ENCODE peak calls at places on chromosomes 13 and 19, in five cellular contexts. D is CD8-positive, alpha-beta T cell; M is body of pancreas; G is H9; Q is AG10803. K is an unnamed sample.

GRCh38 chr19:45346449-45346848 is 5.9 kb downstream of the KLC3 start:
- DNase-seq in Q (no peak), D (no peak), M (no peak), G (peak; percentile 75), K (no peak)

GRCh38 chr19:35347171-35347929 is at the start of gene FFAR1:
- DNase-seq in G (peak; percentile 19), D (no peak), M (peak; percentile 68), Q (no peak), K (no peak)

GRCh38 chr13:91313103-91313502 is 34.4 kb upstream of the MIR17HG start:
- DNase-seq in G (no peak), M (peak; percentile 22), Q (peak; percentile 26), D (no peak), K (peak; percentile 24)

GRCh38 chr13:72437458-72437857 is 290.0 kb downstream of the MZT1 start:
- DNase-seq in Q (peak; percentile 46), M (no peak), D (no peak), G (no peak), K (peak; percentile 1)

GRCh38 chr13:78430166-78430791 is 173.1 kb downstream of the POU4F1 start:
- DNase-seq in D (no peak), Q (no peak), M (no peak), G (peak; percentile 47), K (no peak)

GRCh38 chr13:43087960-43088580 is 64.7 kb downstream of the DNAJC15 start:
- DNase-seq in G (no peak), M (peak; percentile 5), D (no peak), Q (peak; percentile 48), K (peak; percentile 35)

GRCh38 chr19:33245948-33246728 is 20.5 kb upstream of the SLC7A10 start:
- DNase-seq in G (no peak), Q (no peak), M (no peak), D (no peak), K (peak; percentile 43)

GRCh38 chr13:32164622-32165268 is 133.2 kb downstream of the FRY start:
- DNase-seq in Q (peak; percentile 58), M (peak; percentile 42), D (no peak), G (peak; percentile 71), K (peak; percentile 77)

GRCh38 chr19:4913996-4914735 is 4.9 kb downstream of the UHRF1 start:
- DNase-seq in Q (no peak), D (peak; percentile 11), M (no peak), G (no peak), K (no peak)

GRCh38 chr19:33376931-33377557 is 3.5 kb downstream of the CEBPG start:
- DNase-seq in Q (no peak), D (no peak), G (no peak), M (no peak), K (no peak)

GRCh38 chr13:33842207-33842606 is 24.3 kb downstream of the RFC3 start:
- DNase-seq in D (no peak), Q (no peak), M (no peak), G (no peak), K (no peak)

GRCh38 chr19:50486823-50487515 is 10.3 kb upstream of the GARIN5A start:
- DNase-seq in D (peak; percentile 20), M (no peak), Q (peak; percentile 11), G (peak; percentile 88), K (peak; percentile 6)

GRCh38 chr13:23378009-23378632 is 55.4 kb downstream of the SACS start:
- DNase-seq in G (no peak), D (no peak), M (peak; percentile 13), Q (peak; percentile 99), K (peak; percentile 100)

GRCh38 chr13:25375727-25376358 is 4.1 kb downstream of the ATP8A2 start:
- DNase-seq in D (peak; percentile 4), M (peak; percentile 27), Q (peak; percentile 38), G (peak; percentile 61), K (peak; percentile 58)

GRCh38 chr19:1252221-1252817 is 3.9 kb downstream of the MIDN start:
- DNase-seq in M (peak; percentile 96), G (no peak), Q (peak; percentile 99), D (peak; percentile 58), K (peak; percentile 99)

GRCh38 chr19:12527034-12527836 is 24.0 kb downstream of the ZNF564 start:
- DNase-seq in Q (peak; percentile 26), G (no peak), M (no peak), D (no peak), K (peak; percentile 36)

GRCh38 chr13:31242935-31243334 is 43.2 kb downstream of the B3GLCT start:
- DNase-seq in Q (peak; percentile 63), G (no peak), M (no peak), D (no peak), K (peak; percentile 34)

GRCh38 chr13:78979349-78979748 is 320.4 kb upstream of the OBI1 start:
- DNase-seq in D (no peak), Q (no peak), G (no peak), M (no peak), K (no peak)

GRCh38 chr13:27808866-27809546 is 16.7 kb downstream of the GSX1 start:
- DNase-seq in D (no peak), M (no peak), Q (no peak), G (no peak), K (no peak)

GRCh38 chr13:72648513-72649065 is 78.8 kb downstream of the MZT1 start:
- DNase-seq in D (no peak), M (no peak), Q (no peak), G (no peak), K (no peak)

GRCh38 chr19:18000981-18001836 is 6.8 kb upstream of the ARRDC2 start:
- DNase-seq in Q (peak; percentile 81), M (peak; percentile 90), G (peak; percentile 77), D (peak; percentile 91), K (peak; percentile 81)

GRCh38 chr13:43014162-43014561 is 9.2 kb upstream of the DNAJC15 start:
- DNase-seq in M (no peak), G (no peak), D (no peak), Q (no peak), K (no peak)

GRCh38 chr19:35260694-35261304 is 8.0 kb upstream of the USF2 start:
- DNase-seq in M (no peak), Q (no peak), G (no peak), D (no peak), K (no peak)

GRCh38 chr13:102951808-102952207 is 106.0 kb downstream of the ERCC5 start:
- DNase-seq in Q (no peak), G (no peak), D (no peak), M (no peak), K (no peak)

GRCh38 chr13:75415720-75416119 is 66.2 kb downstream of the TBC1D4 start:
- DNase-seq in D (no peak), Q (peak; percentile 82), G (no peak), M (no peak), K (peak; percentile 87)

GRCh38 chr19:39038098-39038497 is 5.7 kb upstream of the FBXO27 start:
- DNase-seq in M (peak; percentile 73), D (no peak), G (peak; percentile 83), Q (peak; percentile 27), K (peak; percentile 50)

GRCh38 chr19:19446655-19447437 is 41.4 kb downstream of the GATAD2A start:
- DNase-seq in D (no peak), G (peak; percentile 31), Q (no peak), M (no peak), K (no peak)

GRCh38 chr13:51292000-51292550 is 47.4 kb upstream of the SERPINE3 start:
- DNase-seq in M (no peak), D (no peak), Q (peak; percentile 45), G (no peak), K (peak; percentile 85)

GRCh38 chr13:51298812-51299211 is 40.7 kb upstream of the SERPINE3 start:
- DNase-seq in D (no peak), Q (no peak), M (no peak), G (no peak), K (no peak)

GRCh38 chr13:51303063-51303552 is 36.4 kb upstream of the SERPINE3 start:
- DNase-seq in D (no peak), G (peak; percentile 88), Q (no peak), M (no peak), K (no peak)

DNA sequence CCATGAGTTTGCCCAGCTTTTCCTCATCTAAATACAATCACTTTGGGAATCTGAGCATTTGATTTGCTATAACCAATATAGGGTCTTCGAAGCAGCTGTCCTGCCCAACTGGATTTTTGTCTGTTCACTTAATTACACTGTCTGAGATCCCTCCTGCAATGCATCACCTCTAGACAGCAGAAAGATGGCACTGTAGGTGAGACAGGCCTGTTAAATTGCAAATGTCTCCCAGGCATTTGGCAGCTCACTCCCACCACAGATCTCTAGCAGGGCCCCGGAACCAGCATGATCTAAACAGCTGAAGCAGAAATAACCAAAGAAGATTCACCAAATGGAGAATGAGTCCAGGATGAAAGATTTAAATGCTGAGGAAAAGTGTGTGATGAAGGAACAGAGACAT is 41.9 kb upstream of the SERPINE3 start:
- DNase-seq in M (no peak), G (no peak), Q (no peak), D (no peak), K (no peak)
- TF ChIP-seq CTCF in M (no peak), G (peak; percentile 27), Q (no peak), D (no peak), K (no peak)

DNA sequence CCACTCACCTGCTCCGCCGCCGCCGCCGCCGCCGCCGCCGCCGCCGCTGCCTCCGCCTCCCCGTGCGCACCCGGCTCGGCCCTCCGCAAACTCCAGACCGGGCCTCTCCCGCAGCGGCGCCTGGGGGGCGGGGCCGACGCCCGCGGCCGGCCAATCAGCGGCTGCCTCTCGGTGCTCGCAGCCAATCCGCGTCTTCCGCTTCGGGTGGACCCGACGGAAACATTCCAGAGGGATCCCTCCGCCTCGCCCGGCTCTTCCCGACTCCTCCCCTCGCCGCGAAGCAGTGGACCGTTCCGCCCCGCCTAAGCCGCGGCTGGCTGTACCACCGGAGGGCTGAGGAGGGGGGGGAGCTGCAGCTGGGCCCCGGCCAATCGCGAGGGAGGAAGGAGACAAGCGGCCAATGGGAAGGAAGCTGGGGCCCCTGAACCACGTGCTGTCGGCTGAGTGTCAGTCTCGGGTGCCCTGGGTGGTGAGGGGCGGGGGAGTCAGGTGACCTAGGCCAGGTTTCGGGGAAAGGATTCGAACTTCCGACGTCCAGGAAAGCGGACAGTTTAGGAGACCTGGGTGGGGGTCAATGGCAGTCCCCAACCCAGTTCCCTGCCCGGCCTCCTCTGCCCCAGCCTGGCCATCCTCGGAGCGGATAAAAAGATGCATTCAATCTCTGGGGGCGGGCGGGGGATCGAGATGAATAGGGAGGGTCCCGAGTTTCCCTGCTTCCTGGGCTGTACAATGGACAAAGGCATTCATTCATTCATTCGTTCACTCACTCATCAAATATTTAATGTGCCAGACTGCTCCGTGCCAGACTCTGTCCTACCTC is at the start of gene GIPC1:
- DNase-seq in D (peak; percentile 70), Q (peak; percentile 99), G (peak; percentile 99), M (peak; percentile 97), K (peak; percentile 99)
- TF ChIP-seq CTCF in D (no peak), Q (no peak), G (no peak), M (no peak), K (no peak)

DNA sequence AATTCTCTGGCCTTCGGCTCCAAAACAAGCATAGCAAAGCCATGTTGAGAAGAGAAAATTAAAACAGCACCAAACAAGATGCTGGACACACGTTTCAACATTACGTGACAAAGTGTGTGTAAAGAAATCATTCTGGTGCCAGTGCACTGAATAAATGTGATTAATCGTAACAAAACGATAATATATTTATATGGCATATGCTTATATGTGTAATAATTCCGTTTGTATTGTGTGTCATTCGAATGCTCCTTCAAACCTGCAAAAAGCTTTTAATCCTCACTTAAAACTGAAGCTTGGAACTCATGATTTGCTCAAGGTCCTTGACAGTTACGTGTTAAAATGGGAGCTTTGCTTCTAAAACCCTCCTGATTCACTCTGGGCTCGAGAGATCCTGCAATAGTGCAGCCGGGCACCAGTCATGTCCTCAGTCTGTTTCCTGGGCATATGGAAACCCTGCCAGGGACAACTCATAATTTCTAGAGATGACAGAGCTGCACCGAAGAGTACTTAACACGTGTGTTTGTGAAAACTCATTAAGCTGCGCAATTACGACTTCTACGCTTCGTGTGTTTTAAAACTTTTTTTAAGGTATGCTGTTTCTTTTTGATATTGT is 731 bp upstream of the AKAP8L start:
- DNase-seq in Q (peak; percentile 39), G (no peak), M (no peak), D (no peak), K (no peak)
- TF ChIP-seq CTCF in Q (no peak), G (no peak), M (no peak), D (no peak), K (no peak)

GRCh38 chr19:49309087-49309486 is 15.9 kb downstream of the SLC6A16 start:
- DNase-seq in D (no peak), G (no peak), M (no peak), Q (no peak), K (no peak)
- TF ChIP-seq CTCF in D (no peak), G (no peak), M (no peak), Q (no peak), K (no peak)

K was measured in fibroblast of the aortic adventitia.